ENCODE peak calls at places on chromosomes 1 and 21, in four cellular contexts. One of them, this sample, is unnamed.

GRCh38 chr1:208202333-208202987 is 41.7 kb downstream of the PLXNA2 start:
- DNase-seq in HepG2: no peak
- DNase-seq in K562: no peak
- DNase-seq in H1: no peak
- DNase-seq in this sample: no peak

GRCh38 chr1:152392909-152393308 is 21.2 kb downstream of the CRNN start:
- DNase-seq in H1: no peak
- DNase-seq in HepG2: no peak
- DNase-seq in K562: no peak
- DNase-seq in this sample: no peak

GRCh38 chr1:40860706-40861226 is 1.4 kb downstream of the CITED4 start:
- DNase-seq in K562: no peak
- DNase-seq in H1: no peak
- DNase-seq in HepG2: no peak
- DNase-seq in this sample: no peak

GRCh38 chr21:19987671-19988070 is 1010.5 kb upstream of the NCAM2 start:
- DNase-seq in H1: no peak
- DNase-seq in K562: no peak
- DNase-seq in HepG2: no peak
- DNase-seq in this sample: no peak

GRCh38 chr1:215473943-215474342 is 93.2 kb upstream of the KCTD3 start:
- DNase-seq in H1: no peak
- DNase-seq in HepG2: no peak
- DNase-seq in K562: no peak
- DNase-seq in this sample: no peak

GRCh38 chr1:109498161-109498801 is 4.4 kb downstream of the CYB561D1 start:
- DNase-seq in HepG2: no peak
- DNase-seq in H1: no peak
- DNase-seq in K562: peak
- DNase-seq in this sample: no peak

GRCh38 chr1:234965128-234965527 is 163.5 kb downstream of the TOMM20 start:
- DNase-seq in HepG2: no peak
- DNase-seq in K562: no peak
- DNase-seq in H1: no peak
- DNase-seq in this sample: no peak

GRCh38 chr1:51535006-51535592 is 16.0 kb upstream of the EPS15 start:
- DNase-seq in HepG2: peak
- DNase-seq in K562: peak
- DNase-seq in H1: no peak
- DNase-seq in this sample: peak

GRCh38 chr1:209774592-209774991 is 9.8 kb downstream of the C1orf74 start:
- DNase-seq in H1: no peak
- DNase-seq in K562: no peak
- DNase-seq in HepG2: no peak
- DNase-seq in this sample: peak

GRCh38 chr1:165914136-165914798 is 86.9 kb downstream of the UCK2 start:
- DNase-seq in H1: no peak
- DNase-seq in HepG2: peak
- DNase-seq in K562: peak
- DNase-seq in this sample: peak
- TF ChIP-seq TAF1 in H1: no peak
- TF ChIP-seq TAF1 in HepG2: no peak
- TF ChIP-seq TAF1 in K562: no peak
- TF ChIP-seq TAF1 in this sample: no peak

GRCh38 chr1:64038965-64039926 is 164.2 kb upstream of the UBE2U start:
- DNase-seq in H1: no peak
- DNase-seq in K562: no peak
- DNase-seq in HepG2: no peak
- DNase-seq in this sample: no peak

GRCh38 chr1:64043328-64043727 is 160.1 kb upstream of the UBE2U start:
- DNase-seq in K562: no peak
- DNase-seq in HepG2: no peak
- DNase-seq in H1: no peak
- DNase-seq in this sample: no peak

GRCh38 chr1:64041366-64042131 is 161.9 kb upstream of the UBE2U start:
- DNase-seq in K562: no peak
- DNase-seq in H1: no peak
- DNase-seq in HepG2: no peak
- DNase-seq in this sample: no peak

GRCh38 chr1:64043976-64044375 is 159.4 kb upstream of the UBE2U start:
- DNase-seq in HepG2: no peak
- DNase-seq in H1: no peak
- DNase-seq in K562: no peak
- DNase-seq in this sample: no peak

DNA sequence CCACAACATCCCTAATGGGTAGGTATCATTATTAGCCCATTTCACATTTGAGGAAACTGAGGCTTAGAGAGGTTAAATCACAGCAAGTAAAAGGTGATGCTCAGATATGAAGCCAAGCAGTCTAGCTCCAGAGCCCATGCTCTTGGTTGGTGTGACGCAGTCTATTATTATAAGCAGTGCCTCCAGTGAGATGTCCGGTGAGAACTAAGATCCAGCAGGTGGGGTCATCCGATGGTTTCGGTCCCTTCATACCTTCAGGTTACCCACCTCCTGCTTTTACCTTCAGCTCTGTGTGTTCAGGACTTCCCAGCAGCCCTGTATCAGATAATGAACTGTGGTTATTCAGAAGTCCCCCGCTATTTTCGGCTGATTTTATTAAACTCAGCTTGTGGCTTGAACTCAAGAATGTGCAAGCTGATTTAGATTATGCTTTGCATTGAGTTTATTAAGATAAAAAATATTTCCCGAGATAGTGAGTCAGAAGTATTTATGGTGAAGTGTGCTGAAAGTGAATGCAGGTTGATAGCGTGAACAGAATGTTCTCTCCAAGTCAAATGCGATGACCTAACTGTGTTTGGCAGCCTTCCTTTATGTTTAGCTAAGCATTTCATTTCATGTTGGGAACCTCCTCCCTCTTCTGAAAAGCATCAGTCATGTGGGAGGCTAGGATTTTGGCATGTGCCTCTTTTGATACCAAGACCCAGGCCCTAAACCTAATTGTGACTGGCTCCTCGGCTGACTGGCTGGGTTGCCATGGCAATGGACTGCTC is 160.9 kb upstream of the UBE2U start:
- DNase-seq in HepG2: no peak
- DNase-seq in H1: no peak
- DNase-seq in K562: no peak
- DNase-seq in this sample: no peak
- TF ChIP-seq HDAC2 in HepG2: no peak
- TF ChIP-seq HDAC2 in H1: no peak
- TF ChIP-seq HDAC2 in K562: no peak
- TF ChIP-seq HDAC2 in this sample: no peak

GRCh38 chr1:57190898-57191297 is 225.1 kb upstream of the C8B start:
- DNase-seq in K562: no peak
- DNase-seq in H1: no peak
- DNase-seq in HepG2: no peak
- DNase-seq in this sample: no peak

GRCh38 chr1:57186455-57186854 is 220.6 kb upstream of the C8B start:
- DNase-seq in HepG2: no peak
- DNase-seq in H1: no peak
- DNase-seq in K562: no peak
- DNase-seq in this sample: no peak

GRCh38 chr1:57195436-57195941 is 228.4 kb downstream of the DAB1 start:
- DNase-seq in K562: no peak
- DNase-seq in H1: no peak
- DNase-seq in HepG2: no peak
- DNase-seq in this sample: no peak

GRCh38 chr1:57188169-57188568 is 222.4 kb upstream of the C8B start:
- DNase-seq in H1: no peak
- DNase-seq in K562: no peak
- DNase-seq in HepG2: no peak
- DNase-seq in this sample: no peak

DNA sequence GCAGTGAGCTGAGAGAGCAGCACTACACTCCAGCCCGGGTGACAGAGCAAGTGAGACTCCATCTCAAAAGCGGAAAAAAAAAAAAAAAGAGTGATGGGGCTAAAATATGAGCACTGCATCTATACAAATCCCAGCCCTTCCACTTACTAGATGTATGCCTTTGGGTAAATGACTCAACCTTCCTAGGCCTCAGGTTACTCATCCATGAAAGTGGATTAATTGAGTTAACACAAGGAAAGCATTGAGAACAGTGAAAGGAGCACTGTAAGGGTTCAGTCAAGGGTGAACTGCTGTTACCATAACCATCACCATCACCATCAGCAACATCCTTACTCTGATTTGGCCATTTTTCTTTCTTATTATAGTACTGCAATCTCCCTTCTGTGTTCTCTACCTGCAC is 226.4 kb upstream of the C8B start:
- DNase-seq in H1: no peak
- DNase-seq in K562: no peak
- DNase-seq in HepG2: no peak
- DNase-seq in this sample: no peak
- TF ChIP-seq TAF1 in H1: no peak
- TF ChIP-seq TAF1 in K562: no peak
- TF ChIP-seq TAF1 in HepG2: no peak
- TF ChIP-seq TAF1 in this sample: no peak

DNA sequence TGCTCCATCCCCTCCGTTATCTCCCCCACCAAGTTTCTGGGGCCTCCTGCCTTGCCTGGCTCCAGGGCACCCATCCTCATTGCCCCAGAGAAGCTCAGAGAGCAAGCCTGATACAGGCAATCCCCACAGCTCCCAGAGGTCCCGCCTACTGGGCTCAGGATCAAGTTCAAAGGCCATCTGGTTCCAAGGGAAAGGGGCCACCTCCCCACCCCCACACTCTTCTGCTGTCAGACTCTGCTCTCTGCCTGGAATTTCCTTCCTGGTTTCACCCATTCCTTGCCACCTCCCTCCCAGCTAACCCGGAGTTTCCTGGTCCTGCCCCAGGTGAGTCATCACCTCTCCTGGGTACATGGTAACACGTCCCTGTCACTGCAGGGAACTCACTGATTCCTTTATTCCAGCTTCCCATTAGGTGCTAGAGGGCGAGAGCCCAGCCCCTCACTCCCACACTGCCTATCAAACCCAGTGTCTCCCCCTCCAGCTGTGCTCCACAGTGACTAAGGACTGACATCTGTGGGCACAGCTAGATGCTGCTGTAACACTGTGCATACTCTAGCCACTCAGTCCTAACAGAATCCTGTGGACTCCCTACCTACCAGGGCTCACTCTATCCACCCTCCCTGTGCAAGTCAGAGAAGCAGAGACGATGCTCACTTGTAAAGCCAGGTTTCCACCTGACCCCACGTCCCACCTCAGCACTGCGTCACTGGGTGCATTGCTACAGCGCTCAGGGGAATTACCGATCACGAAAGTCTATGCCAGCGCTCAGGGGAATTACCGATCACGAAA is 21.8 kb downstream of the RSPH1 start:
- DNase-seq in HepG2: peak
- DNase-seq in H1: no peak
- DNase-seq in K562: no peak
- DNase-seq in this sample: no peak
- TF ChIP-seq HDAC2 in HepG2: no peak
- TF ChIP-seq HDAC2 in H1: no peak
- TF ChIP-seq HDAC2 in K562: no peak
- TF ChIP-seq HDAC2 in this sample: no peak

GRCh38 chr1:8536521-8536920 is 218.6 kb downstream of the SLC45A1 start:
- DNase-seq in H1: no peak
- DNase-seq in HepG2: no peak
- DNase-seq in K562: no peak
- DNase-seq in this sample: no peak

GRCh38 chr1:8540266-8540926 is 222.5 kb downstream of the SLC45A1 start:
- DNase-seq in H1: no peak
- DNase-seq in HepG2: no peak
- DNase-seq in K562: no peak
- DNase-seq in this sample: no peak

GRCh38 chr1:8540971-8541370 is 223.1 kb downstream of the SLC45A1 start:
- DNase-seq in K562: no peak
- DNase-seq in HepG2: no peak
- DNase-seq in H1: no peak
- DNase-seq in this sample: no peak

GRCh38 chr1:8539683-8540082 is 221.8 kb downstream of the SLC45A1 start:
- DNase-seq in HepG2: no peak
- DNase-seq in H1: no peak
- DNase-seq in K562: no peak
- DNase-seq in this sample: no peak

GRCh38 chr1:8538502-8538901 is 220.6 kb downstream of the SLC45A1 start:
- DNase-seq in K562: no peak
- DNase-seq in HepG2: no peak
- DNase-seq in H1: no peak
- DNase-seq in this sample: no peak
- TF ChIP-seq TAF1 in K562: no peak
- TF ChIP-seq TAF1 in HepG2: no peak
- TF ChIP-seq TAF1 in H1: no peak
- TF ChIP-seq TAF1 in this sample: no peak

DNA sequence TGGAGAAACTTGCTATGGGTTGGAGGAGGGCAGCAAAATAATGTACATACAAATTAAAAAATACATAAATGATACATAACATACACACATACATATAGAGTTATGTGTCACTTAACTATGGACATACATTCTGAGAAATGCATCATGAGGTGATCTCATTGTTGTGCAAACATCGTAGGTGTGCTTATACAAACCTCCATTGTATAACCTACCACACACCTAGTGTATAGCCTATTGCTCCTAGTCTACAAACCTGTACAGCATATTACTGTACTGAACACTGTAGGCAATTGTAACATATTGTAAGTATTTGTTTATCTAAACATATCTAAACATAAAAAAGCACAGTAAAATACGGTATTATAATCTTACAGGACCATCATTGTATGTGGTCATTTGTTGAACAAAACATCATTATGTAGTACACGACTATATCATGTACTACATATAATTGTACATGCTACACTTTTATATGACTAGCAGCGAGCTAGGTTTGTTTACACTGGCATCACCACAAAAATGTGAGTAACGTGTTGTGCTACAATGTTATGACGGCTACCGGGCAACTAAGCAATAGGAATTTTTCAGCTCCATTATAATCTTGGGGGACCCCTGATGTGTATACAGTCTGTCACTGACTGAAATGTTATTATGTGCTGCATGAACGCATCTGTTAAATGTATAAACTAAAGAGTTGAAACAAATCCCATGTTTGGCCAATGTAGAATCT is 35.5 kb downstream of the ITGB3BP start:
- DNase-seq in H1: no peak
- DNase-seq in HepG2: no peak
- DNase-seq in K562: no peak
- DNase-seq in this sample: no peak
- TF ChIP-seq HDAC2 in H1: no peak
- TF ChIP-seq HDAC2 in HepG2: no peak
- TF ChIP-seq HDAC2 in K562: no peak
- TF ChIP-seq HDAC2 in this sample: no peak

DNA sequence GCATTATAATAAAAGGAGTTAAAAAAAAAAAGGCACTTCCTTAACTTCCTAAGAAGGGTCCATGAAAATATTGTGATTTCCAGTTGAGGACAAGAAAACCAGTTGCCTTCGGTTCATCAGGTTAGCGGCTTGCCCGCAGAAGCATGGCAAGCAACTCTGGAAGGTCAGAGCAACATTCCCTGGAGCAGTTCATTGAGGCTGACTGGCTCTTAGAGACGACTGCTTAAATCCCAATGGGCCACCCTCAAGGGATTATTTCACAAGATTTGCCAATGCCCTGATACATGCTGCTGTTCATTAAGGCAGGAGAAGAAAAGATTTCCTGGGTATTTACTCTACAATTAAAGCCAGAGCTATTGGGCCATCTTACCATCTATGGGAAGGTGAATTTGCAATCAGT is 29.0 kb upstream of the CASQ2 start:
- DNase-seq in H1: no peak
- DNase-seq in HepG2: no peak
- DNase-seq in K562: no peak
- DNase-seq in this sample: no peak
- TF ChIP-seq TAF1 in H1: no peak
- TF ChIP-seq TAF1 in HepG2: no peak
- TF ChIP-seq TAF1 in K562: no peak
- TF ChIP-seq TAF1 in this sample: no peak

This sample was measured in GM12878.